ENCODE peak calls at places on chromosomes 7 and 10, in six cellular contexts. One of them, this sample, is unnamed.

GRCh38 chr7:8086239-8086638 is 117.6 kb downstream of the GLCCI1 start:
- DNase-seq in IMR-90: no peak
- DNase-seq in H1: no peak
- DNase-seq in trophoblast cell: no peak
- DNase-seq in H9: no peak
- DNase-seq in neuronal stem cell: no peak
- DNase-seq in this sample: no peak

GRCh38 chr10:22713853-22714523 is 390 bp downstream of the PIP4K2A start:
- DNase-seq in IMR-90: peak
- DNase-seq in neuronal stem cell: peak
- DNase-seq in H9: peak
- DNase-seq in H1: peak
- DNase-seq in trophoblast cell: peak
- DNase-seq in this sample: peak

GRCh38 chr7:69799048-69799697 is 200.9 kb downstream of the AUTS2 start:
- DNase-seq in H9: no peak
- DNase-seq in trophoblast cell: no peak
- DNase-seq in IMR-90: no peak
- DNase-seq in H1: no peak
- DNase-seq in neuronal stem cell: no peak
- DNase-seq in this sample: no peak

GRCh38 chr10:71990706-71991269 is 26.6 kb downstream of the CHST3 start:
- DNase-seq in IMR-90: no peak
- DNase-seq in trophoblast cell: no peak
- DNase-seq in H9: no peak
- DNase-seq in neuronal stem cell: no peak
- DNase-seq in H1: no peak
- DNase-seq in this sample: no peak

GRCh38 chr10:34254596-34254995 is 560.5 kb downstream of the PARD3 start:
- DNase-seq in neuronal stem cell: no peak
- DNase-seq in trophoblast cell: no peak
- DNase-seq in IMR-90: peak
- DNase-seq in H9: no peak
- DNase-seq in H1: no peak
- DNase-seq in this sample: peak

GRCh38 chr10:33421789-33422188 is 87.3 kb upstream of the NRP1 start:
- DNase-seq in H1: no peak
- DNase-seq in neuronal stem cell: no peak
- DNase-seq in IMR-90: peak
- DNase-seq in trophoblast cell: peak
- DNase-seq in H9: no peak
- DNase-seq in this sample: peak

GRCh38 chr10:96560489-96560888 is 26.3 kb downstream of the TM9SF3 start:
- DNase-seq in H1: no peak
- DNase-seq in IMR-90: no peak
- DNase-seq in trophoblast cell: no peak
- DNase-seq in H9: no peak
- DNase-seq in neuronal stem cell: no peak
- DNase-seq in this sample: no peak

GRCh38 chr7:69749358-69749757 is 151.1 kb downstream of the AUTS2 start:
- DNase-seq in trophoblast cell: peak
- DNase-seq in IMR-90: no peak
- DNase-seq in H1: no peak
- DNase-seq in H9: no peak
- DNase-seq in neuronal stem cell: no peak
- DNase-seq in this sample: no peak

GRCh38 chr10:575312-576129 is 113.9 kb downstream of the DIP2C start:
- DNase-seq in IMR-90: no peak
- DNase-seq in H9: no peak
- DNase-seq in trophoblast cell: no peak
- DNase-seq in neuronal stem cell: no peak
- DNase-seq in H1: no peak
- DNase-seq in this sample: no peak

GRCh38 chr10:29734980-29735627 is 100.3 kb upstream of the SVIL start:
- DNase-seq in neuronal stem cell: peak
- DNase-seq in trophoblast cell: peak
- DNase-seq in H1: peak
- DNase-seq in H9: peak
- DNase-seq in IMR-90: no peak
- DNase-seq in this sample: peak

GRCh38 chr7:64562621-64563275 is at the start of gene ZNF680:
- DNase-seq in H9: no peak
- DNase-seq in neuronal stem cell: peak
- DNase-seq in IMR-90: peak
- DNase-seq in H1: peak
- DNase-seq in trophoblast cell: peak
- DNase-seq in this sample: no peak

GRCh38 chr7:36303202-36304098 is 86.2 kb upstream of the ANLN start:
- DNase-seq in trophoblast cell: peak
- DNase-seq in neuronal stem cell: no peak
- DNase-seq in H1: no peak
- DNase-seq in IMR-90: peak
- DNase-seq in H9: no peak
- DNase-seq in this sample: peak

GRCh38 chr10:57094965-57095364 is 733.9 kb upstream of the ZWINT start:
- DNase-seq in H9: no peak
- DNase-seq in H1: no peak
- DNase-seq in trophoblast cell: no peak
- DNase-seq in neuronal stem cell: no peak
- DNase-seq in IMR-90: no peak
- DNase-seq in this sample: no peak

GRCh38 chr7:975702-976473 is 539 bp upstream of the COX19 start:
- DNase-seq in H9: no peak
- DNase-seq in trophoblast cell: no peak
- DNase-seq in H1: no peak
- DNase-seq in neuronal stem cell: no peak
- DNase-seq in IMR-90: no peak
- DNase-seq in this sample: no peak

GRCh38 chr10:498760-499435 is 190.6 kb downstream of the DIP2C start:
- DNase-seq in trophoblast cell: no peak
- DNase-seq in IMR-90: no peak
- DNase-seq in neuronal stem cell: no peak
- DNase-seq in H9: no peak
- DNase-seq in H1: no peak
- DNase-seq in this sample: no peak

GRCh38 chr7:82105463-82105862 is 335.6 kb upstream of the HGF start:
- DNase-seq in IMR-90: peak
- DNase-seq in trophoblast cell: peak
- DNase-seq in neuronal stem cell: no peak
- DNase-seq in H9: no peak
- DNase-seq in H1: no peak
- DNase-seq in this sample: peak

GRCh38 chr10:1600861-1601260 is 136.5 kb downstream of the ADARB2 start:
- DNase-seq in trophoblast cell: no peak
- DNase-seq in IMR-90: no peak
- DNase-seq in neuronal stem cell: no peak
- DNase-seq in H9: no peak
- DNase-seq in H1: no peak
- DNase-seq in this sample: no peak

GRCh38 chr7:98056580-98056979 is 50.1 kb upstream of the LMTK2 start:
- DNase-seq in trophoblast cell: no peak
- DNase-seq in IMR-90: no peak
- DNase-seq in neuronal stem cell: no peak
- DNase-seq in H1: no peak
- DNase-seq in H9: no peak
- DNase-seq in this sample: no peak

GRCh38 chr7:2274666-2275065 is 32.6 kb downstream of the NUDT1 start:
- DNase-seq in H1: no peak
- DNase-seq in IMR-90: no peak
- DNase-seq in neuronal stem cell: no peak
- DNase-seq in trophoblast cell: no peak
- DNase-seq in H9: no peak
- DNase-seq in this sample: no peak

GRCh38 chr7:25779002-25779546 is 372.9 kb upstream of the NFE2L3 start:
- DNase-seq in trophoblast cell: no peak
- DNase-seq in IMR-90: no peak
- DNase-seq in H1: no peak
- DNase-seq in H9: no peak
- DNase-seq in neuronal stem cell: no peak
- DNase-seq in this sample: no peak

GRCh38 chr10:87000491-87000890 is 19.6 kb upstream of the FAM25A start:
- DNase-seq in H9: no peak
- DNase-seq in trophoblast cell: no peak
- DNase-seq in IMR-90: peak
- DNase-seq in neuronal stem cell: no peak
- DNase-seq in H1: no peak
- DNase-seq in this sample: peak

GRCh38 chr10:43461950-43462349 is 25.0 kb downstream of the ZNF487 start:
- DNase-seq in H1: no peak
- DNase-seq in neuronal stem cell: peak
- DNase-seq in trophoblast cell: peak
- DNase-seq in H9: no peak
- DNase-seq in IMR-90: peak
- DNase-seq in this sample: peak

GRCh38 chr10:96642973-96643372 is 56.2 kb upstream of the TM9SF3 start:
- DNase-seq in trophoblast cell: peak
- DNase-seq in H1: peak
- DNase-seq in H9: peak
- DNase-seq in neuronal stem cell: peak
- DNase-seq in IMR-90: peak
- DNase-seq in this sample: no peak

GRCh38 chr7:116500071-116500853 is 724 bp downstream of the CAV2 start:
- DNase-seq in H1: no peak
- DNase-seq in neuronal stem cell: no peak
- DNase-seq in H9: peak
- DNase-seq in IMR-90: peak
- DNase-seq in trophoblast cell: peak
- DNase-seq in this sample: peak

GRCh38 chr7:925601-926000 is 28.9 kb downstream of the ADAP1 start:
- DNase-seq in neuronal stem cell: no peak
- DNase-seq in trophoblast cell: no peak
- DNase-seq in H9: no peak
- DNase-seq in H1: peak
- DNase-seq in IMR-90: no peak
- DNase-seq in this sample: no peak

GRCh38 chr10:63633677-63634487 is 112.7 kb downstream of the REEP3 start:
- DNase-seq in H1: no peak
- DNase-seq in IMR-90: peak
- DNase-seq in trophoblast cell: peak
- DNase-seq in H9: no peak
- DNase-seq in neuronal stem cell: no peak
- DNase-seq in this sample: peak

GRCh38 chr10:125029584-125030242 is 87.8 kb downstream of the ZRANB1 start:
- DNase-seq in IMR-90: peak
- DNase-seq in H1: no peak
- DNase-seq in neuronal stem cell: no peak
- DNase-seq in H9: no peak
- DNase-seq in trophoblast cell: no peak
- DNase-seq in this sample: peak

GRCh38 chr7:151131622-151132293 is 35.7 kb downstream of the GBX1 start:
- DNase-seq in neuronal stem cell: no peak
- DNase-seq in H9: no peak
- DNase-seq in IMR-90: no peak
- DNase-seq in H1: no peak
- DNase-seq in trophoblast cell: no peak
- DNase-seq in this sample: no peak

GRCh38 chr10:23892296-23892695 is 316.6 kb upstream of the KIAA1217 start:
- DNase-seq in IMR-90: no peak
- DNase-seq in H1: no peak
- DNase-seq in trophoblast cell: no peak
- DNase-seq in neuronal stem cell: no peak
- DNase-seq in H9: no peak
- DNase-seq in this sample: no peak

GRCh38 chr10:35612385-35613106 is 7.4 kb downstream of the GJD4 start:
- DNase-seq in neuronal stem cell: no peak
- DNase-seq in H9: no peak
- DNase-seq in H1: no peak
- DNase-seq in trophoblast cell: no peak
- DNase-seq in IMR-90: no peak
- DNase-seq in this sample: no peak

GRCh38 chr10:131744356-131744755 is 156.5 kb upstream of the PPP2R2D start:
- DNase-seq in H1: no peak
- DNase-seq in trophoblast cell: no peak
- DNase-seq in H9: no peak
- DNase-seq in IMR-90: no peak
- DNase-seq in neuronal stem cell: no peak
- DNase-seq in this sample: no peak

GRCh38 chr10:132186488-132187413 is at the start of gene DPYSL4:
- DNase-seq in trophoblast cell: no peak
- DNase-seq in H1: peak
- DNase-seq in H9: no peak
- DNase-seq in neuronal stem cell: no peak
- DNase-seq in IMR-90: no peak
- DNase-seq in this sample: no peak

GRCh38 chr7:147485660-147486210 is 1104.8 kb upstream of the C7orf33 start:
- DNase-seq in H1: no peak
- DNase-seq in IMR-90: no peak
- DNase-seq in trophoblast cell: no peak
- DNase-seq in neuronal stem cell: no peak
- DNase-seq in H9: no peak
- DNase-seq in this sample: no peak

GRCh38 chr7:46759711-46760480 is 822.0 kb downstream of the TNS3 start:
- DNase-seq in neuronal stem cell: no peak
- DNase-seq in IMR-90: peak
- DNase-seq in H9: no peak
- DNase-seq in trophoblast cell: no peak
- DNase-seq in H1: no peak
- DNase-seq in this sample: peak
- H3K14ac ChIP-seq in neuronal stem cell: no peak
- H3K14ac ChIP-seq in IMR-90: no peak
- H3K14ac ChIP-seq in H9: no peak
- H3K14ac ChIP-seq in trophoblast cell: no peak
- H3K14ac ChIP-seq in H1: no peak
- H3K14ac ChIP-seq in this sample: no peak

DNA sequence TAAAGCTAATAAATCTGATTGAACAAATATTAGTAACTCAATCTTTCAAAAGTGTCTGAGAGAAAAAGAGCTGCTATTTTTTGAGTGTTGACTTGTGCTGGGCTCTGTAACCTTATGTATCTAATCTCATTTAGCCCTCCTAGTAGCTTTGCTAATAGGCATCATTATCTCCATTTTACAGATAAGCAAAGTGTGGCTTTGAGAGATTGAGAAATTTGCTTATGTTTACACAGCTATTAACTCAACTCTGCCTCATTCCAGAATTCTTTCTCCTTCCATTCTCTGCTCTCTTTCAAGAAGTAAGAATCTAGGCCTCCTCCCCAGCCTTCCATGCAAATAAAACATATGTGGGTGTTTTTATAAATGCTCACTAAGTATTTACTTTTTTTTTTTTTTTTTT is 137.8 kb downstream of the GATA3 start:
- DNase-seq in IMR-90: no peak
- DNase-seq in neuronal stem cell: no peak
- DNase-seq in trophoblast cell: peak
- DNase-seq in H1: no peak
- DNase-seq in H9: no peak
- DNase-seq in this sample: no peak
- H3K14ac ChIP-seq in IMR-90: no peak
- H3K14ac ChIP-seq in neuronal stem cell: no peak
- H3K14ac ChIP-seq in trophoblast cell: no peak
- H3K14ac ChIP-seq in H1: no peak
- H3K14ac ChIP-seq in H9: no peak
- H3K14ac ChIP-seq in this sample: no peak

GRCh38 chr10:116241642-116242405 is 31.2 kb downstream of the GFRA1 start:
- DNase-seq in H1: no peak
- DNase-seq in H9: no peak
- DNase-seq in neuronal stem cell: no peak
- DNase-seq in IMR-90: no peak
- DNase-seq in trophoblast cell: no peak
- DNase-seq in this sample: no peak
- H3K14ac ChIP-seq in H1: no peak
- H3K14ac ChIP-seq in H9: no peak
- H3K14ac ChIP-seq in neuronal stem cell: no peak
- H3K14ac ChIP-seq in IMR-90: no peak
- H3K14ac ChIP-seq in trophoblast cell: no peak
- H3K14ac ChIP-seq in this sample: no peak

GRCh38 chr7:45456105-45456504 is 118.1 kb upstream of the ADCY1 start:
- DNase-seq in H9: no peak
- DNase-seq in trophoblast cell: no peak
- DNase-seq in neuronal stem cell: no peak
- DNase-seq in IMR-90: no peak
- DNase-seq in H1: no peak
- DNase-seq in this sample: no peak
- H3K14ac ChIP-seq in H9: no peak
- H3K14ac ChIP-seq in trophoblast cell: no peak
- H3K14ac ChIP-seq in neuronal stem cell: no peak
- H3K14ac ChIP-seq in IMR-90: no peak
- H3K14ac ChIP-seq in H1: no peak
- H3K14ac ChIP-seq in this sample: no peak

This sample was measured in mesenchymal stem cell.